ENCODE peak calls at places on chromosome 11, in six cellular contexts. One of them, this sample, is unnamed.

GRCh38 chr11:67484847-67485311 is 2.1 kb downstream of the AIP start:
- DNase-seq in PC-9: peak
- DNase-seq in heart left ventricle: peak
- DNase-seq in PC-3: no peak
- DNase-seq in Peyer's patch: peak
- DNase-seq in SJSA1: no peak
- DNase-seq in this sample: no peak

GRCh38 chr11:45554230-45554967 is 111.0 kb downstream of the CHST1 start:
- DNase-seq in PC-9: no peak
- DNase-seq in Peyer's patch: no peak
- DNase-seq in PC-3: no peak
- DNase-seq in SJSA1: no peak
- DNase-seq in heart left ventricle: no peak
- DNase-seq in this sample: no peak

GRCh38 chr11:93073026-93073425 is 103.6 kb downstream of the MTNR1B start:
- DNase-seq in PC-9: no peak
- DNase-seq in heart left ventricle: no peak
- DNase-seq in SJSA1: no peak
- DNase-seq in Peyer's patch: no peak
- DNase-seq in PC-3: peak
- DNase-seq in this sample: no peak

GRCh38 chr11:123231263-123231662 is 36.2 kb upstream of the CLMP start:
- DNase-seq in PC-9: no peak
- DNase-seq in Peyer's patch: no peak
- DNase-seq in PC-3: no peak
- DNase-seq in heart left ventricle: no peak
- DNase-seq in SJSA1: no peak
- DNase-seq in this sample: no peak

GRCh38 chr11:66047541-66048365 is 1.2 kb downstream of the GAL3ST3 start:
- DNase-seq in heart left ventricle: no peak
- DNase-seq in SJSA1: no peak
- DNase-seq in PC-3: no peak
- DNase-seq in Peyer's patch: no peak
- DNase-seq in PC-9: no peak
- DNase-seq in this sample: no peak

GRCh38 chr11:94895451-94895850 is 77.9 kb downstream of the CWC15 start:
- DNase-seq in PC-9: no peak
- DNase-seq in SJSA1: no peak
- DNase-seq in PC-3: no peak
- DNase-seq in heart left ventricle: no peak
- DNase-seq in Peyer's patch: no peak
- DNase-seq in this sample: no peak

GRCh38 chr11:110000045-110000502 is 93.1 kb upstream of the ZC3H12C start:
- DNase-seq in heart left ventricle: no peak
- DNase-seq in PC-9: peak
- DNase-seq in Peyer's patch: no peak
- DNase-seq in PC-3: peak
- DNase-seq in SJSA1: peak
- DNase-seq in this sample: no peak

GRCh38 chr11:7115775-7116174 is 27.0 kb downstream of the RBMXL2 start:
- DNase-seq in Peyer's patch: no peak
- DNase-seq in heart left ventricle: no peak
- DNase-seq in PC-9: no peak
- DNase-seq in PC-3: no peak
- DNase-seq in SJSA1: no peak
- DNase-seq in this sample: no peak

GRCh38 chr11:9462806-9463537 is 2.2 kb downstream of the ZNF143 start:
- DNase-seq in SJSA1: no peak
- DNase-seq in heart left ventricle: no peak
- DNase-seq in PC-9: peak
- DNase-seq in Peyer's patch: no peak
- DNase-seq in PC-3: peak
- DNase-seq in this sample: no peak

GRCh38 chr11:14500181-14500651 is 605 bp upstream of the COPB1 start:
- DNase-seq in Peyer's patch: peak
- DNase-seq in SJSA1: peak
- DNase-seq in PC-3: peak
- DNase-seq in PC-9: peak
- DNase-seq in heart left ventricle: no peak
- DNase-seq in this sample: peak

GRCh38 chr11:7251836-7252682 is at the start of gene SYT9:
- DNase-seq in SJSA1: peak
- DNase-seq in heart left ventricle: peak
- DNase-seq in PC-3: peak
- DNase-seq in Peyer's patch: no peak
- DNase-seq in PC-9: no peak
- DNase-seq in this sample: peak

GRCh38 chr11:74953448-74953847 is 4.4 kb downstream of the SPCS2 start:
- DNase-seq in heart left ventricle: no peak
- DNase-seq in PC-3: no peak
- DNase-seq in Peyer's patch: no peak
- DNase-seq in SJSA1: no peak
- DNase-seq in PC-9: no peak
- DNase-seq in this sample: no peak

GRCh38 chr11:112225753-112226061 is 521 bp upstream of the PTS start:
- DNase-seq in PC-9: no peak
- DNase-seq in heart left ventricle: no peak
- DNase-seq in SJSA1: no peak
- DNase-seq in Peyer's patch: peak
- DNase-seq in PC-3: no peak
- DNase-seq in this sample: no peak

GRCh38 chr11:131675489-131675888 is 305.1 kb downstream of the NTM start:
- DNase-seq in Peyer's patch: no peak
- DNase-seq in SJSA1: no peak
- DNase-seq in PC-3: no peak
- DNase-seq in heart left ventricle: no peak
- DNase-seq in PC-9: no peak
- DNase-seq in this sample: no peak

GRCh38 chr11:88266157-88266556 is 71.4 kb downstream of the CTSC start:
- DNase-seq in heart left ventricle: no peak
- DNase-seq in SJSA1: no peak
- DNase-seq in PC-3: no peak
- DNase-seq in PC-9: no peak
- DNase-seq in Peyer's patch: no peak
- DNase-seq in this sample: no peak

GRCh38 chr11:9001736-9002135 is 2.1 kb downstream of the NRIP3 start:
- DNase-seq in PC-9: peak
- DNase-seq in PC-3: peak
- DNase-seq in heart left ventricle: no peak
- DNase-seq in SJSA1: peak
- DNase-seq in Peyer's patch: no peak
- DNase-seq in this sample: no peak

GRCh38 chr11:65445604-65446445 is 23.2 kb downstream of the NEAT1 start:
- DNase-seq in PC-9: peak
- DNase-seq in SJSA1: no peak
- DNase-seq in heart left ventricle: no peak
- DNase-seq in PC-3: peak
- DNase-seq in Peyer's patch: peak
- DNase-seq in this sample: no peak

GRCh38 chr11:36818410-36818809 is 220.4 kb upstream of the RAG2 start:
- DNase-seq in PC-3: no peak
- DNase-seq in heart left ventricle: no peak
- DNase-seq in SJSA1: peak
- DNase-seq in Peyer's patch: no peak
- DNase-seq in PC-9: no peak
- DNase-seq in this sample: no peak

GRCh38 chr11:108680267-108680666 is 15.4 kb downstream of the DDX10 start:
- DNase-seq in SJSA1: no peak
- DNase-seq in heart left ventricle: no peak
- DNase-seq in PC-9: no peak
- DNase-seq in PC-3: no peak
- DNase-seq in Peyer's patch: no peak
- DNase-seq in this sample: no peak

GRCh38 chr11:125935629-125936199 is 10.1 kb upstream of the VSIG10L2 start:
- DNase-seq in PC-9: no peak
- DNase-seq in SJSA1: no peak
- DNase-seq in PC-3: no peak
- DNase-seq in Peyer's patch: no peak
- DNase-seq in heart left ventricle: no peak
- DNase-seq in this sample: no peak

GRCh38 chr11:125933030-125933813 is 12.6 kb upstream of the VSIG10L2 start:
- DNase-seq in SJSA1: no peak
- DNase-seq in PC-3: no peak
- DNase-seq in heart left ventricle: no peak
- DNase-seq in Peyer's patch: no peak
- DNase-seq in PC-9: no peak
- DNase-seq in this sample: no peak

GRCh38 chr11:125932301-125932700 is 13.5 kb upstream of the VSIG10L2 start:
- DNase-seq in SJSA1: no peak
- DNase-seq in heart left ventricle: no peak
- DNase-seq in PC-9: no peak
- DNase-seq in PC-3: no peak
- DNase-seq in Peyer's patch: no peak
- DNase-seq in this sample: no peak

GRCh38 chr11:125934473-125934872 is 11.4 kb upstream of the VSIG10L2 start:
- DNase-seq in PC-9: no peak
- DNase-seq in heart left ventricle: no peak
- DNase-seq in SJSA1: no peak
- DNase-seq in PC-3: no peak
- DNase-seq in Peyer's patch: no peak
- DNase-seq in this sample: no peak

DNA sequence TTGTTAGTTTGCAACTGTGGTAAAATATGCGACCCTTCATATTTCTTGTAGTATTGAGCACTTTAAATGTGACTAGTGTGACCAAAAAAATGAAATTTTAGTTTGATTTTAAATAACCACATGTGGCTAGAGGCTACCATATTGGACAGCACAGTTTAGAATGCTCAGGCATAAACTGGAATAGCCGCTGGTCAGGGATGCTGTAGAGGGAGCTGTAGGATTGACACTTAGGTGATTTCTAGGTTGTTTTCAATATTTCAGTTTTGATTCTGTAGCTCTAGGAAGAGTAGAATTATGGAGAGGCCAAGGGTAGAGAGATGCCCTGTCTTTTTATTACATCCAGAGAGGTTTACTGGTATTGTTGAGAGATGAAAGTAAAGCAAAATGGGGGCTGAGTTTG is 10.8 kb upstream of the VSIG10L2 start:
- DNase-seq in PC-3: peak
- DNase-seq in heart left ventricle: no peak
- DNase-seq in PC-9: no peak
- DNase-seq in SJSA1: no peak
- DNase-seq in Peyer's patch: no peak
- DNase-seq in this sample: no peak
- H3K27ac ChIP-seq in PC-3: no peak
- H3K27ac ChIP-seq in heart left ventricle: no peak
- H3K27ac ChIP-seq in PC-9: no peak
- H3K27ac ChIP-seq in SJSA1: no peak
- H3K27ac ChIP-seq in Peyer's patch: no peak
- H3K27ac ChIP-seq in this sample: no peak

GRCh38 chr11:59030037-59030436 is 56.1 kb upstream of the GLYATL1B start:
- DNase-seq in heart left ventricle: no peak
- DNase-seq in PC-3: no peak
- DNase-seq in SJSA1: no peak
- DNase-seq in PC-9: no peak
- DNase-seq in Peyer's patch: no peak
- DNase-seq in this sample: no peak

GRCh38 chr11:59028105-59028504 is 58.0 kb upstream of the GLYATL1B start:
- DNase-seq in SJSA1: no peak
- DNase-seq in PC-9: no peak
- DNase-seq in heart left ventricle: no peak
- DNase-seq in PC-3: no peak
- DNase-seq in Peyer's patch: no peak
- DNase-seq in this sample: no peak

GRCh38 chr11:59025097-59025496 is 61.0 kb upstream of the GLYATL1B start:
- DNase-seq in PC-3: no peak
- DNase-seq in heart left ventricle: no peak
- DNase-seq in Peyer's patch: no peak
- DNase-seq in PC-9: no peak
- DNase-seq in SJSA1: no peak
- DNase-seq in this sample: no peak

DNA sequence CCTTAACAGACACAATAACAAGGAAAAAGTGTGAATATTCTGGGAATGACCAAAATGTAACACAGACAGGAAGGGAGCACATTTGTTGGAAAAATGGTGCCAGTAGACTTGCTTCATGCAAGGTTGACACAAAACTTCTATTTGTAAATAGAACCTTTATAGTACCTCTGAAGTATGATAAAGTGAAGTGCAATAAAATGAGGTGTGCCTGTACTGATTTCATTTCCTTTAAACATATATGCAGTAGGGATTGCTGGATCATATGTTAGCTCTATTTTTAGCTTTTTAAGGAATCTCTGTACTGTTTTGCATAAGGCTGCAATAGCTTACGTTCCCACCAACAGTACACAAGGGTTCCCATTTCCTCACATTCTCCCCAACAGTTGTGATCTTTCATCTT is 56.6 kb upstream of the GLYATL1B start:
- DNase-seq in PC-3: no peak
- DNase-seq in PC-9: no peak
- DNase-seq in Peyer's patch: no peak
- DNase-seq in SJSA1: no peak
- DNase-seq in heart left ventricle: no peak
- DNase-seq in this sample: no peak
- H3K27ac ChIP-seq in PC-3: no peak
- H3K27ac ChIP-seq in PC-9: no peak
- H3K27ac ChIP-seq in Peyer's patch: no peak
- H3K27ac ChIP-seq in SJSA1: no peak
- H3K27ac ChIP-seq in heart left ventricle: no peak
- H3K27ac ChIP-seq in this sample: no peak

GRCh38 chr11:64355078-64355940 is 3.7 kb upstream of the RPS6KA4 start:
- DNase-seq in Peyer's patch: peak
- DNase-seq in PC-9: peak
- DNase-seq in SJSA1: peak
- DNase-seq in PC-3: peak
- DNase-seq in heart left ventricle: peak
- DNase-seq in this sample: no peak
- H3K27ac ChIP-seq in Peyer's patch: peak
- H3K27ac ChIP-seq in PC-9: peak
- H3K27ac ChIP-seq in SJSA1: peak
- H3K27ac ChIP-seq in PC-3: peak
- H3K27ac ChIP-seq in heart left ventricle: peak
- H3K27ac ChIP-seq in this sample: peak

DNA sequence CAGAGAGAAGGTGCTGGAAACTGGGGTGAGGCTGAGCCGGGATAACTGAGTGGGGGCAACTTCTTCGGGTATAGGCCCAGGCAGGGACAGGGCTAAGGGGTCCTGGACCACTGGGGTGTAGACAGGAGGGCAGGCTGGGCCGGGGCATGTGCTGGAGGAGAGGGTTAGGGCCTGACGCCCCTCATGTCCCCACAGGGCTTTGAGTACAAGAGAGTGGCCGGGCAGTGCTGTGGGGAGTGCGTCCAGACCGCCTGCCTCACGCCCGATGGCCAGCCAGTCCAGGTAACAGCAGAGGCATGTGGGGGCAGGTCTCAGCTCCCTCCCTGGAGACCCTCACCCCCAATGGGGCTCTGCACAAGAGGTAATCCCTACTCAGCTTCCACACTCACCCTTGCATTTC is 36.7 kb downstream of the MUC5B start:
- DNase-seq in SJSA1: no peak
- DNase-seq in PC-9: no peak
- DNase-seq in Peyer's patch: no peak
- DNase-seq in PC-3: no peak
- DNase-seq in heart left ventricle: peak
- DNase-seq in this sample: no peak
- H3K27ac ChIP-seq in SJSA1: no peak
- H3K27ac ChIP-seq in PC-9: no peak
- H3K27ac ChIP-seq in Peyer's patch: no peak
- H3K27ac ChIP-seq in PC-3: no peak
- H3K27ac ChIP-seq in heart left ventricle: no peak
- H3K27ac ChIP-seq in this sample: no peak

GRCh38 chr11:3641701-3642070 is at the start of gene ART5:
- DNase-seq in PC-3: no peak
- DNase-seq in Peyer's patch: no peak
- DNase-seq in SJSA1: no peak
- DNase-seq in heart left ventricle: no peak
- DNase-seq in PC-9: no peak
- DNase-seq in this sample: no peak
- H3K27ac ChIP-seq in PC-3: no peak
- H3K27ac ChIP-seq in Peyer's patch: no peak
- H3K27ac ChIP-seq in SJSA1: no peak
- H3K27ac ChIP-seq in heart left ventricle: peak
- H3K27ac ChIP-seq in PC-9: no peak
- H3K27ac ChIP-seq in this sample: no peak

This sample was measured in caudate nucleus.